ENCODE peak calls at places on chromosomes 11 and 22, in seven cellular contexts. O, W, Q, X, L, V and U are unnamed samples.

GRCh38 chr11:59574467-59574866 is 41.1 kb downstream of the OSBP start:
- DNase-seq in V (no peak), Q (no peak), O (no peak), W (no peak), L (no peak), X (no peak), U (no peak)

GRCh38 chr11:18987454-18988231 is 48.4 kb upstream of the MRGPRX1 start:
- DNase-seq in O (no peak), V (no peak), Q (no peak), L (no peak), X (peak), W (no peak), U (no peak)

GRCh38 chr11:9169595-9170295 is 78.3 kb upstream of the SCUBE2 start:
- DNase-seq in W (no peak), O (peak), X (no peak), V (no peak), L (no peak), Q (no peak), U (no peak)

GRCh38 chr11:34773826-34774225 is 142.4 kb downstream of the APIP start:
- DNase-seq in W (no peak), L (no peak), X (no peak), Q (no peak), V (peak), O (no peak), U (no peak)

GRCh38 chr11:4095509-4096230 is 1.1 kb downstream of the RRM1 start:
- DNase-seq in L (no peak), X (peak), V (no peak), Q (no peak), W (no peak), O (peak), U (no peak)

GRCh38 chr11:62399172-62399867 is 19.5 kb upstream of the SCGB1A1 start:
- DNase-seq in Q (no peak), X (no peak), W (peak), O (no peak), L (no peak), V (no peak), U (no peak)

GRCh38 chr11:90234977-90235376 is 12.1 kb upstream of the CHORDC1 start:
- DNase-seq in L (no peak), X (no peak), Q (no peak), O (no peak), V (no peak), W (no peak), U (no peak)

GRCh38 chr11:72788250-72788649 is 5.6 kb downstream of the STARD10 start:
- DNase-seq in V (no peak), O (no peak), W (no peak), Q (no peak), L (no peak), X (no peak), U (no peak)

GRCh38 chr22:20887375-20887774 is 28.6 kb downstream of the SNAP29 start:
- DNase-seq in X (no peak), O (peak), V (no peak), W (no peak), L (no peak), Q (no peak), U (no peak)